ENCODE peak calls at places on chromosomes 2 and 18, in ten cellular contexts. One of them, this sample, is unnamed. For H3K9me3, the result is how much of the 10 kb centered on the place peaks cover.

GRCh38 chr2:25567406-25567805 is 106.0 kb downstream of the DTNB start:
- DNase-seq in thoracic aorta: no peak
- DNase-seq in neural progenitor cell: peak
- DNase-seq in IMR-90: peak
- DNase-seq in right cardiac atrium: no peak
- DNase-seq in Peyer's patch: no peak
- DNase-seq in uterus: no peak
- DNase-seq in naive thymus-derived CD4-positive, alpha-beta T cell: no peak
- DNase-seq in adrenal gland: no peak
- DNase-seq in fibroblast of lung: peak
- DNase-seq in this sample: peak

GRCh38 chr2:70961648-70961994 is 16.8 kb upstream of the ANKRD53 start:
- DNase-seq in thoracic aorta: no peak
- DNase-seq in neural progenitor cell: no peak
- DNase-seq in IMR-90: no peak
- DNase-seq in right cardiac atrium: no peak
- DNase-seq in Peyer's patch: no peak
- DNase-seq in uterus: no peak
- DNase-seq in naive thymus-derived CD4-positive, alpha-beta T cell: no peak
- DNase-seq in adrenal gland: no peak
- DNase-seq in fibroblast of lung: no peak
- DNase-seq in this sample: no peak

GRCh38 chr2:177031435-177032222 is 181.0 kb upstream of the HNRNPA3 start:
- DNase-seq in thoracic aorta: no peak
- DNase-seq in neural progenitor cell: no peak
- DNase-seq in IMR-90: no peak
- DNase-seq in right cardiac atrium: no peak
- DNase-seq in Peyer's patch: no peak
- DNase-seq in uterus: no peak
- DNase-seq in naive thymus-derived CD4-positive, alpha-beta T cell: no peak
- DNase-seq in adrenal gland: no peak
- DNase-seq in fibroblast of lung: no peak
- DNase-seq in this sample: no peak

GRCh38 chr2:196123679-196124373 is 47.6 kb downstream of the STK17B start:
- DNase-seq in thoracic aorta: no peak
- DNase-seq in neural progenitor cell: no peak
- DNase-seq in IMR-90: peak
- DNase-seq in right cardiac atrium: no peak
- DNase-seq in Peyer's patch: no peak
- DNase-seq in uterus: no peak
- DNase-seq in naive thymus-derived CD4-positive, alpha-beta T cell: no peak
- DNase-seq in adrenal gland: no peak
- DNase-seq in fibroblast of lung: peak
- DNase-seq in this sample: no peak

GRCh38 chr2:229408356-229408755 is 137.3 kb upstream of the PID1 start:
- DNase-seq in thoracic aorta: peak
- DNase-seq in neural progenitor cell: no peak
- DNase-seq in IMR-90: peak
- DNase-seq in right cardiac atrium: peak
- DNase-seq in Peyer's patch: peak
- DNase-seq in uterus: peak
- DNase-seq in naive thymus-derived CD4-positive, alpha-beta T cell: no peak
- DNase-seq in adrenal gland: peak
- DNase-seq in fibroblast of lung: peak
- DNase-seq in this sample: no peak

GRCh38 chr2:144460981-144461766 is 58.7 kb downstream of the ZEB2 start:
- DNase-seq in thoracic aorta: no peak
- DNase-seq in neural progenitor cell: no peak
- DNase-seq in IMR-90: peak
- DNase-seq in right cardiac atrium: peak
- DNase-seq in Peyer's patch: peak
- DNase-seq in uterus: peak
- DNase-seq in naive thymus-derived CD4-positive, alpha-beta T cell: no peak
- DNase-seq in adrenal gland: peak
- DNase-seq in fibroblast of lung: peak
- DNase-seq in this sample: no peak

GRCh38 chr2:241271641-241272297 is 43.7 kb downstream of the HDLBP start:
- DNase-seq in thoracic aorta: peak
- DNase-seq in neural progenitor cell: peak
- DNase-seq in IMR-90: peak
- DNase-seq in right cardiac atrium: peak
- DNase-seq in Peyer's patch: peak
- DNase-seq in uterus: peak
- DNase-seq in naive thymus-derived CD4-positive, alpha-beta T cell: peak
- DNase-seq in adrenal gland: peak
- DNase-seq in fibroblast of lung: peak
- DNase-seq in this sample: peak

GRCh38 chr2:236568068-236568921 is 1.3 kb upstream of the ACKR3 start:
- DNase-seq in thoracic aorta: no peak
- DNase-seq in neural progenitor cell: peak
- DNase-seq in IMR-90: no peak
- DNase-seq in right cardiac atrium: peak
- DNase-seq in Peyer's patch: peak
- DNase-seq in uterus: peak
- DNase-seq in naive thymus-derived CD4-positive, alpha-beta T cell: peak
- DNase-seq in adrenal gland: peak
- DNase-seq in fibroblast of lung: no peak
- DNase-seq in this sample: peak

GRCh38 chr2:99448556-99448955 is 41.3 kb downstream of the REV1 start:
- DNase-seq in thoracic aorta: no peak
- DNase-seq in neural progenitor cell: no peak
- DNase-seq in IMR-90: peak
- DNase-seq in right cardiac atrium: no peak
- DNase-seq in Peyer's patch: no peak
- DNase-seq in uterus: no peak
- DNase-seq in naive thymus-derived CD4-positive, alpha-beta T cell: no peak
- DNase-seq in adrenal gland: no peak
- DNase-seq in fibroblast of lung: peak
- DNase-seq in this sample: no peak

GRCh38 chr2:189580267-189580661 is 322 bp downstream of the SLC40A1 start:
- DNase-seq in thoracic aorta: no peak
- DNase-seq in neural progenitor cell: peak
- DNase-seq in IMR-90: no peak
- DNase-seq in right cardiac atrium: peak
- DNase-seq in Peyer's patch: peak
- DNase-seq in uterus: peak
- DNase-seq in naive thymus-derived CD4-positive, alpha-beta T cell: peak
- DNase-seq in adrenal gland: peak
- DNase-seq in fibroblast of lung: peak
- DNase-seq in this sample: no peak

GRCh38 chr18:13159579-13159978 is 59.0 kb upstream of the LDLRAD4 start:
- DNase-seq in thoracic aorta: no peak
- DNase-seq in neural progenitor cell: peak
- DNase-seq in IMR-90: peak
- DNase-seq in right cardiac atrium: no peak
- DNase-seq in Peyer's patch: no peak
- DNase-seq in uterus: no peak
- DNase-seq in naive thymus-derived CD4-positive, alpha-beta T cell: no peak
- DNase-seq in adrenal gland: no peak
- DNase-seq in fibroblast of lung: peak
- DNase-seq in this sample: peak

GRCh38 chr2:232887171-232887850 is 17.2 kb downstream of the SNORC start:
- DNase-seq in thoracic aorta: no peak
- DNase-seq in neural progenitor cell: peak
- DNase-seq in IMR-90: no peak
- DNase-seq in right cardiac atrium: no peak
- DNase-seq in Peyer's patch: no peak
- DNase-seq in uterus: no peak
- DNase-seq in naive thymus-derived CD4-positive, alpha-beta T cell: no peak
- DNase-seq in adrenal gland: no peak
- DNase-seq in fibroblast of lung: no peak
- DNase-seq in this sample: no peak

GRCh38 chr2:27681844-27682243 is 18.2 kb downstream of the SLC4A1AP start:
- DNase-seq in thoracic aorta: no peak
- DNase-seq in neural progenitor cell: no peak
- DNase-seq in IMR-90: peak
- DNase-seq in right cardiac atrium: no peak
- DNase-seq in Peyer's patch: peak
- DNase-seq in uterus: no peak
- DNase-seq in naive thymus-derived CD4-positive, alpha-beta T cell: no peak
- DNase-seq in adrenal gland: no peak
- DNase-seq in fibroblast of lung: peak
- DNase-seq in this sample: no peak

GRCh38 chr2:210233487-210233886 is 8.2 kb upstream of the ACADL start:
- DNase-seq in thoracic aorta: peak
- DNase-seq in neural progenitor cell: no peak
- DNase-seq in IMR-90: no peak
- DNase-seq in right cardiac atrium: peak
- DNase-seq in Peyer's patch: no peak
- DNase-seq in uterus: no peak
- DNase-seq in naive thymus-derived CD4-positive, alpha-beta T cell: no peak
- DNase-seq in adrenal gland: no peak
- DNase-seq in fibroblast of lung: no peak
- DNase-seq in this sample: no peak

GRCh38 chr2:159126653-159127052 is 158.2 kb downstream of the TANC1 start:
- DNase-seq in thoracic aorta: no peak
- DNase-seq in neural progenitor cell: no peak
- DNase-seq in IMR-90: peak
- DNase-seq in right cardiac atrium: no peak
- DNase-seq in Peyer's patch: no peak
- DNase-seq in uterus: no peak
- DNase-seq in naive thymus-derived CD4-positive, alpha-beta T cell: no peak
- DNase-seq in adrenal gland: no peak
- DNase-seq in fibroblast of lung: peak
- DNase-seq in this sample: no peak

GRCh38 chr2:216205486-216205885 is 96.3 kb downstream of the XRCC5 start:
- DNase-seq in thoracic aorta: no peak
- DNase-seq in neural progenitor cell: no peak
- DNase-seq in IMR-90: no peak
- DNase-seq in right cardiac atrium: no peak
- DNase-seq in Peyer's patch: no peak
- DNase-seq in uterus: no peak
- DNase-seq in naive thymus-derived CD4-positive, alpha-beta T cell: no peak
- DNase-seq in adrenal gland: no peak
- DNase-seq in fibroblast of lung: no peak
- DNase-seq in this sample: no peak
- H3K27ac ChIP-seq in thoracic aorta: no peak
- H3K27ac ChIP-seq in neural progenitor cell: no peak
- H3K27ac ChIP-seq in IMR-90: no peak
- H3K27ac ChIP-seq in right cardiac atrium: no peak
- H3K27ac ChIP-seq in Peyer's patch: no peak
- H3K27ac ChIP-seq in uterus: no peak
- H3K27ac ChIP-seq in naive thymus-derived CD4-positive, alpha-beta T cell: no peak
- H3K27ac ChIP-seq in adrenal gland: no peak
- H3K27ac ChIP-seq in fibroblast of lung: no peak
- H3K27ac ChIP-seq in this sample: no peak

GRCh38 chr2:5148392-5149085 is 543.6 kb upstream of the SOX11 start:
- DNase-seq in thoracic aorta: no peak
- DNase-seq in neural progenitor cell: no peak
- DNase-seq in IMR-90: no peak
- DNase-seq in right cardiac atrium: no peak
- DNase-seq in Peyer's patch: no peak
- DNase-seq in uterus: no peak
- DNase-seq in naive thymus-derived CD4-positive, alpha-beta T cell: no peak
- DNase-seq in adrenal gland: no peak
- DNase-seq in fibroblast of lung: no peak
- DNase-seq in this sample: no peak
- H3K9me3 ChIP-seq in thoracic aorta: under half
- H3K9me3 ChIP-seq in neural progenitor cell: under half
- H3K9me3 ChIP-seq in IMR-90: under half
- H3K9me3 ChIP-seq in right cardiac atrium: under half
- H3K9me3 ChIP-seq in Peyer's patch: under half
- H3K9me3 ChIP-seq in uterus: under half
- H3K9me3 ChIP-seq in naive thymus-derived CD4-positive, alpha-beta T cell: under half
- H3K9me3 ChIP-seq in adrenal gland: under half
- H3K9me3 ChIP-seq in fibroblast of lung: under half
- H3K9me3 ChIP-seq in this sample: under half

GRCh38 chr2:7724336-7724735 is 807.1 kb downstream of the RNF144A start:
- DNase-seq in thoracic aorta: no peak
- DNase-seq in neural progenitor cell: peak
- DNase-seq in IMR-90: no peak
- DNase-seq in right cardiac atrium: no peak
- DNase-seq in Peyer's patch: no peak
- DNase-seq in uterus: no peak
- DNase-seq in naive thymus-derived CD4-positive, alpha-beta T cell: no peak
- DNase-seq in adrenal gland: no peak
- DNase-seq in fibroblast of lung: no peak
- DNase-seq in this sample: no peak

GRCh38 chr2:7725132-7725849 is 808.1 kb downstream of the RNF144A start:
- DNase-seq in thoracic aorta: no peak
- DNase-seq in neural progenitor cell: peak
- DNase-seq in IMR-90: peak
- DNase-seq in right cardiac atrium: no peak
- DNase-seq in Peyer's patch: peak
- DNase-seq in uterus: peak
- DNase-seq in naive thymus-derived CD4-positive, alpha-beta T cell: no peak
- DNase-seq in adrenal gland: no peak
- DNase-seq in fibroblast of lung: no peak
- DNase-seq in this sample: peak

GRCh38 chr2:7728388-7728787 is 811.2 kb downstream of the RNF144A start:
- DNase-seq in thoracic aorta: no peak
- DNase-seq in neural progenitor cell: no peak
- DNase-seq in IMR-90: no peak
- DNase-seq in right cardiac atrium: no peak
- DNase-seq in Peyer's patch: no peak
- DNase-seq in uterus: no peak
- DNase-seq in naive thymus-derived CD4-positive, alpha-beta T cell: no peak
- DNase-seq in adrenal gland: no peak
- DNase-seq in fibroblast of lung: no peak
- DNase-seq in this sample: no peak

GRCh38 chr2:7726989-7727388 is 809.8 kb downstream of the RNF144A start:
- DNase-seq in thoracic aorta: no peak
- DNase-seq in neural progenitor cell: no peak
- DNase-seq in IMR-90: no peak
- DNase-seq in right cardiac atrium: no peak
- DNase-seq in Peyer's patch: no peak
- DNase-seq in uterus: no peak
- DNase-seq in naive thymus-derived CD4-positive, alpha-beta T cell: no peak
- DNase-seq in adrenal gland: no peak
- DNase-seq in fibroblast of lung: no peak
- DNase-seq in this sample: no peak

GRCh38 chr2:7725850-7726242 is 808.6 kb downstream of the RNF144A start:
- DNase-seq in thoracic aorta: no peak
- DNase-seq in neural progenitor cell: no peak
- DNase-seq in IMR-90: no peak
- DNase-seq in right cardiac atrium: no peak
- DNase-seq in Peyer's patch: no peak
- DNase-seq in uterus: no peak
- DNase-seq in naive thymus-derived CD4-positive, alpha-beta T cell: no peak
- DNase-seq in adrenal gland: no peak
- DNase-seq in fibroblast of lung: peak
- DNase-seq in this sample: no peak
- H3K4me3 ChIP-seq in thoracic aorta: no peak
- H3K4me3 ChIP-seq in neural progenitor cell: no peak
- H3K4me3 ChIP-seq in IMR-90: no peak
- H3K4me3 ChIP-seq in right cardiac atrium: no peak
- H3K4me3 ChIP-seq in Peyer's patch: peak
- H3K4me3 ChIP-seq in uterus: no peak
- H3K4me3 ChIP-seq in naive thymus-derived CD4-positive, alpha-beta T cell: peak
- H3K4me3 ChIP-seq in adrenal gland: no peak
- H3K4me3 ChIP-seq in fibroblast of lung: no peak
- H3K4me3 ChIP-seq in this sample: no peak

DNA sequence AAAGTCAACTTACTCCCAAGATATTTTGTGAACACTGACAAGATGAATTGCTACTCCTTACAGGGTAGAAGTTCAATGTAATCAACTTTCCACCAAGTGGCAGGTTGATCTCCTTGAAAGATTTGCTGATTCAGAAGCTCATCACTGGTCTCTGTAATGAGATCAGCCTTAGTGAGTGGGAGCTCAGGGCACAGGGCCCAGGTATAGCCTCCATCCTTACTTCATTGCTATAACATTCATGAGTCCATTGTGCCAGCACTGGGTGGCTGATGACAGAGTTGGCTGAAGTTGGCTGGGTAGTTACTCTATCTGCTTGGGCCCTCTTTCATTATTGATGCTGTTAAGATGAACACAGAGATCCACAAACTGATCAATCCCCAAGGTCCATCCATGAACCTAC is 379.0 kb downstream of the IRS1 start:
- DNase-seq in thoracic aorta: no peak
- DNase-seq in neural progenitor cell: no peak
- DNase-seq in IMR-90: peak
- DNase-seq in right cardiac atrium: no peak
- DNase-seq in Peyer's patch: no peak
- DNase-seq in uterus: no peak
- DNase-seq in naive thymus-derived CD4-positive, alpha-beta T cell: no peak
- DNase-seq in adrenal gland: no peak
- DNase-seq in fibroblast of lung: peak
- DNase-seq in this sample: no peak
- H3K27ac ChIP-seq in thoracic aorta: no peak
- H3K27ac ChIP-seq in neural progenitor cell: no peak
- H3K27ac ChIP-seq in IMR-90: no peak
- H3K27ac ChIP-seq in right cardiac atrium: no peak
- H3K27ac ChIP-seq in Peyer's patch: no peak
- H3K27ac ChIP-seq in uterus: no peak
- H3K27ac ChIP-seq in naive thymus-derived CD4-positive, alpha-beta T cell: no peak
- H3K27ac ChIP-seq in adrenal gland: no peak
- H3K27ac ChIP-seq in fibroblast of lung: no peak
- H3K27ac ChIP-seq in this sample: no peak

This sample was measured in CD4-positive, alpha-beta memory T cell.